ENCODE peak calls at places on chromosomes 4 and X, in four cellular contexts. N, A, E and V are unnamed samples.

GRCh38 chr4:5885733-5886132 is 7.2 kb downstream of the CRMP1 start:
- DNase-seq in N (no peak), A (no peak), E (no peak), V (no peak)

GRCh38 chr4:21884615-21885014 is 64.0 kb downstream of the KCNIP4 start:
- DNase-seq in N (no peak), A (no peak), E (no peak), V (no peak)

GRCh38 chrX:93422693-93423092 is 250.7 kb downstream of the NAP1L3 start:
- DNase-seq in N (no peak), A (no peak), E (peak; percentile 12), V (peak; percentile 1)

GRCh38 chr4:182648766-182649165 is 268.4 kb downstream of the DCTD start:
- DNase-seq in N (peak; percentile 75), A (no peak), E (no peak), V (no peak)

GRCh38 chr4:80592950-80593349 is 257.4 kb downstream of the CFAP299 start:
- DNase-seq in N (no peak), A (no peak), E (no peak), V (no peak)

GRCh38 chr4:61553562-61554125 is 353.5 kb downstream of the ADGRL3 start:
- DNase-seq in N (no peak), A (no peak), E (no peak), V (no peak)

GRCh38 chr4:73704314-73705055 is 35.9 kb upstream of the CXCL8 start:
- DNase-seq in N (peak; percentile 99), A (no peak), E (peak; percentile 28), V (peak; percentile 100)

GRCh38 chrX:3713225-3713936 is at the start of gene PRKX:
- DNase-seq in N (peak; percentile 43), A (peak; percentile 13), E (peak; percentile 83), V (peak; percentile 36)

GRCh38 chrX:129540725-129541184 is 696 bp downstream of the OCRL start:
- DNase-seq in N (peak; percentile 11), A (no peak), E (no peak), V (no peak)

GRCh38 chr4:99120501-99120900 is 23.6 kb downstream of the ADH4 start:
- DNase-seq in N (no peak), A (no peak), E (no peak), V (no peak)

GRCh38 chr4:86586160-86586572 is 7.9 kb upstream of the PTPN13 start:
- DNase-seq in N (no peak), A (no peak), E (no peak), V (no peak)

GRCh38 chr4:41722171-41722570 is 26.4 kb downstream of the PHOX2B start:
- DNase-seq in N (no peak), A (no peak), E (no peak), V (peak; percentile 34)

GRCh38 chr4:139564502-139564901 is 8.5 kb upstream of the SETD7 start:
- DNase-seq in N (no peak), A (no peak), E (no peak), V (no peak)

GRCh38 chr4:6198278-6198677 is 2.1 kb downstream of the JAKMIP1 start:
- DNase-seq in N (no peak), A (no peak), E (no peak), V (no peak)

GRCh38 chr4:120232050-120232449 is 165.4 kb upstream of the MAD2L1 start:
- DNase-seq in N (no peak), A (no peak), E (no peak), V (peak; percentile 1)

GRCh38 chr4:109977854-109978501 is 65.3 kb downstream of the EGF start:
- DNase-seq in N (peak; percentile 51), A (no peak), E (no peak), V (peak; percentile 60)

GRCh38 chrX:71870337-71871098 is 40.1 kb upstream of the NHSL2 start:
- DNase-seq in N (no peak), A (no peak), E (no peak), V (no peak)

GRCh38 chr4:8044699-8045098 is 105.0 kb upstream of the AFAP1 start:
- DNase-seq in N (no peak), A (no peak), E (no peak), V (no peak)

GRCh38 chr4:158824425-158825274 is 55.8 kb downstream of the FNIP2 start:
- DNase-seq in N (peak; percentile 87), A (no peak), E (no peak), V (peak; percentile 17)

GRCh38 chrX:128781506-128781905 is 729.3 kb upstream of the ACTRT1 start:
- DNase-seq in N (no peak), A (no peak), E (no peak), V (no peak)

GRCh38 chr4:123046096-123046495 is 123.7 kb upstream of the NUDT6 start:
- DNase-seq in N (no peak), A (no peak), E (no peak), V (no peak)

GRCh38 chr4:153771058-153771457 is 11.2 kb upstream of the RNF175 start:
- DNase-seq in N (no peak), A (no peak), E (no peak), V (no peak)

GRCh38 chr4:141081921-141082381 is 51.3 kb downstream of the RNF150 start:
- DNase-seq in N (no peak), A (no peak), E (no peak), V (no peak)

DNA sequence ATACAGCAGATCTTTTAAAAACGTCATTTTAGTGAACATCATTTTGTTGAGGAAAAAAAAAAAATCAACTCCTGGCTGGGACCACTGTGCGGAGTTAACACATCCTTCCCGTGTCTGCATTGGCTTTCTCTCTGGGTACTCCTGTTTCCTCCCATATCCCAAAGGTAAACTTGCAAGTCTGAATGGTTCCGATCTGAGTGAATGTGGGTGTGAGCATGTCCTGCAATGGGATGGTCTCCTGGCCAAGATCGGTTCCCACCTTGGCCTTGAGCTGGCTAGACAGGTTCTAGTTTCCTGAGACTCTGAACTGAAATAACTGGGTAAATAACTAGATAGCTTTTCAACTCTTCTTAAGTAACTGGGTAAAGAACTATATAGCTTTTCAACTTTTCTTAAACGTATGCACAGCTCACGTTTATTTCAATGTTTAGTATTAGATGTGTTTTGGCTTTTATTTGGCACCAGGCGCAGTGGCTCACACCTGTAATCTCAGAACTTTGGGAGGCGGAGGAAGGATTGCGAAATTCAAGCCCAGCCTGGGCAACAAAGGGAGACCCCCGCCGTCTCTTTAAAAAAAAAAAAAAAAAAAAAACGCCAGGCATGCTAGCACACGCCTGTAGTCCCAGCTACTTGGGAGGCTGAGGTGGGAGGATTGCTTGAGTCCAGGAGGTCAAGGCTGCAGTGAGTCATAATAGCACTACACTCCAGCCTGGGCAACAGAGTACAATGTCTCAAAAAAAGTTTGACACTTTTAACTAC is 14.0 kb downstream of the RBMX start:
- DNase-seq in N (no peak), A (no peak), E (no peak), V (no peak)
- TF ChIP-seq FOS in N (no peak), A (no peak), E (no peak), V (no peak)

DNA sequence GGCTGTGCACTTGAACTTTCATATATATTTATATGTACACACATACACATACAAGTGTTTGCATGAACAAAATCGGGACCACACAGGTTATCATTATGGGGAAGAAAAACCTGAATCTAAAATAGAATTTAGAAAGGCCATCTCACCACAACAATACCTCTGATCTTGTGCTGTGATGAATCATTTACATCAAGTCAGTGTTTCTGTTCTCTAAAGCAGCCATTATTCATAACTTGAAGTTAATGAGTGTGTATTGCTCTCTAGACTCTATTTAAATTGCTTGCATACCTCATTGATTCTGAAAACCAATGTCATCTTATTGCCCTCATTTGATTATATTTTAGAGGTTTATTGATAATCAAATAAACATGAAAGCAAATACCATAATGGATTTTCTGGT is 71.5 kb downstream of the FAM114A1 start:
- DNase-seq in N (no peak), A (peak; percentile 68), E (no peak), V (no peak)
- TF ChIP-seq FOS in N (no peak), A (no peak), E (no peak), V (no peak)

DNA sequence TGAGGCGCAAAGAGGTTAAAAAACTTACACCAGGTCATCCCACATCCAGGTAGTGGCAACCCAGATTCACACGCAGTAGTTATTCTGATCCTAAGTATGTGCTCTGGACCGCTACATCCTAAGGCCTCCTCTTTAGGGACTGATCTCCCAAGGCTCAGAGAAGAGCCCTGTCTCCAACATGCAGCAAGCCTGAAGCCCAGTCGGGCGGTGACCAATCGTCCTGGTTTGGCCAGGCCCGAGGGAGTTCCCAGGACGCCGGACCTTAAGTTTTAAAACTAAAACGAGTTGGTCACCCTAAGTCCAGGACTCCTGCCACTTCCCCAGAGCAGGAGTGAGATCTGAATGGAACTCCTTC is 402 bp downstream of the LYAR start:
- DNase-seq in N (no peak), A (no peak), E (no peak), V (no peak)
- TF ChIP-seq FOS in N (no peak), A (no peak), E (no peak), V (no peak)

DNA sequence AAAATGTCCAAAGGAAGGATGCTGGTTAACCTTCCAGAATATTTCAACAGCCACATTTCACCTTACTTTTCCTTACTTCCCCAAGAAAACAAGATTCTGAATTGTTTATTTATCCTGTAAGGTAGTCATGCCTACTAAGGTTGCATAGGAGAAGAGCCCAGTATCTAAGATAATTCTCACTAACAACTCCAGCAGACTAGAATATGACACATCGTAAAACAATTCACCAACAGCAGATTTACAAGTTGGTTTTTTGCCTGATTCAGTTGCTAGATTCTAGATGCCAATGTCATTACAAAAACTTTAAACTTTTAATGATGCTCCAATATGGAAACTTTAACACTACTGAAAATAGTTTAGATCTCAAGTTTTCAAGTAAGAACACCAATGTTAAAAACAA is 176.4 kb downstream of the IL13RA2 start:
- DNase-seq in N (no peak), A (no peak), E (no peak), V (peak; percentile 0)
- TF ChIP-seq FOS in N (no peak), A (no peak), E (no peak), V (no peak)

GRCh38 chr4:156634612-156635011 is 337.0 kb downstream of the PDGFC start:
- DNase-seq in N (no peak), A (no peak), E (no peak), V (peak; percentile 21)

GRCh38 chr4:156636398-156636797 is 335.2 kb downstream of the PDGFC start:
- DNase-seq in N (no peak), A (no peak), E (no peak), V (no peak)

GRCh38 chr4:156638332-156638731 is 333.3 kb downstream of the PDGFC start:
- DNase-seq in N (no peak), A (no peak), E (no peak), V (peak; percentile 53)

GRCh38 chr4:156635046-156635445 is 336.6 kb downstream of the PDGFC start:
- DNase-seq in N (no peak), A (no peak), E (no peak), V (no peak)

GRCh38 chr4:156633846-156634245 is 337.8 kb downstream of the PDGFC start:
- DNase-seq in N (no peak), A (no peak), E (no peak), V (no peak)
- TF ChIP-seq FOS in N (no peak), A (no peak), E (no peak), V (no peak)

GRCh38 chrX:114065612-114066178 is 518.2 kb upstream of the HTR2C start:
- DNase-seq in N (no peak), A (no peak), E (no peak), V (no peak)

GRCh38 chrX:114075073-114075673 is 508.7 kb upstream of the HTR2C start:
- DNase-seq in N (peak; percentile 0), A (no peak), E (no peak), V (no peak)

GRCh38 chrX:114073926-114074325 is 510.0 kb upstream of the HTR2C start:
- DNase-seq in N (no peak), A (no peak), E (no peak), V (no peak)

DNA sequence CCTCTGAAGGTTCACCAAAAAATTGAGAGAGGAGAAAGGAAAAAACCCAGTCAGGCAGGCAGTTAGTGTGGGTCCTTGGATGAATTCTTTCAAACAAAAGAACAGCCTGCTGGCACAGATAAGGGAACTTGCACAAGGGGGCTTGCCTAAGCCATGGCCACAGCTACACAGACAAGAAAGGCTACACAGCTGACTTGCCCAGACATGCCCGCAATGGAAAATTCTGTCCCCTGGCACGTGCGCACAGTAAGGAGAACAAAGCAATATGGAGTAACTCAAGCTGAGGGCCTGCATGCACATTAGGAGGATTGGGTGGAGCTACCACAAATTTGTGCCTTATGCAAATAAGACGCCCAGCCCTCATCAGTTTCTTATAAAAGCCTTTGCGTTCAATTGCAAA is 512.5 kb upstream of the HTR2C start:
- DNase-seq in N (no peak), A (no peak), E (no peak), V (no peak)
- TF ChIP-seq FOS in N (no peak), A (no peak), E (no peak), V (no peak)